ENCODE peak calls at places on chromosomes 2 and 18, in four cellular contexts. One of them, this sample, is unnamed.

GRCh38 chr2:134290363-134290762 is 36.5 kb downstream of the MGAT5 start:
- DNase-seq in transverse colon: no peak
- DNase-seq in stomach: no peak
- DNase-seq in GM23338: no peak
- DNase-seq in this sample: no peak

GRCh38 chr2:50878256-50878655 is 153.7 kb downstream of the NRXN1 start:
- DNase-seq in stomach: no peak
- DNase-seq in GM23338: no peak
- DNase-seq in transverse colon: no peak
- DNase-seq in this sample: no peak

GRCh38 chr18:67318651-67319050 is 197.9 kb downstream of the DSEL start:
- DNase-seq in GM23338: no peak
- DNase-seq in transverse colon: no peak
- DNase-seq in stomach: no peak
- DNase-seq in this sample: no peak

GRCh38 chr18:58268849-58269248 is 224.8 kb downstream of the NEDD4L start:
- DNase-seq in transverse colon: no peak
- DNase-seq in GM23338: no peak
- DNase-seq in stomach: no peak
- DNase-seq in this sample: no peak

GRCh38 chr18:22694954-22695353 is 238.2 kb upstream of the RBBP8 start:
- DNase-seq in transverse colon: no peak
- DNase-seq in GM23338: peak; percentile 10
- DNase-seq in stomach: no peak
- DNase-seq in this sample: no peak

GRCh38 chr2:109174214-109174613 is 45.2 kb downstream of the SH3RF3 start:
- DNase-seq in GM23338: no peak
- DNase-seq in transverse colon: no peak
- DNase-seq in stomach: no peak
- DNase-seq in this sample: no peak

GRCh38 chr2:176414641-176415040 is 145.4 kb downstream of the MTX2 start:
- DNase-seq in GM23338: no peak
- DNase-seq in transverse colon: no peak
- DNase-seq in stomach: no peak
- DNase-seq in this sample: no peak

GRCh38 chr2:8756230-8756629 is 74.4 kb downstream of the ID2 start:
- DNase-seq in stomach: no peak
- DNase-seq in GM23338: no peak
- DNase-seq in transverse colon: no peak
- DNase-seq in this sample: no peak

GRCh38 chr2:137957033-137957432 is 7.2 kb upstream of the HNMT start:
- DNase-seq in transverse colon: no peak
- DNase-seq in stomach: no peak
- DNase-seq in GM23338: no peak
- DNase-seq in this sample: no peak

GRCh38 chr2:180016937-180017336 is 9.8 kb upstream of the CWC22 start:
- DNase-seq in transverse colon: no peak
- DNase-seq in stomach: no peak
- DNase-seq in GM23338: no peak
- DNase-seq in this sample: no peak

GRCh38 chr2:137910641-137911040 is 53.6 kb upstream of the HNMT start:
- DNase-seq in GM23338: peak; percentile 38
- DNase-seq in transverse colon: no peak
- DNase-seq in stomach: no peak
- DNase-seq in this sample: no peak

GRCh38 chr18:1014951-1015627 is 110.4 kb downstream of the ADCYAP1 start:
- DNase-seq in transverse colon: no peak
- DNase-seq in stomach: no peak
- DNase-seq in GM23338: peak; percentile 87
- DNase-seq in this sample: no peak

GRCh38 chr18:1018211-1018651 is 113.6 kb downstream of the ADCYAP1 start:
- DNase-seq in transverse colon: no peak
- DNase-seq in stomach: no peak
- DNase-seq in GM23338: no peak
- DNase-seq in this sample: no peak

GRCh38 chr18:1017227-1017626 is 112.6 kb downstream of the ADCYAP1 start:
- DNase-seq in transverse colon: no peak
- DNase-seq in stomach: no peak
- DNase-seq in GM23338: no peak
- DNase-seq in this sample: no peak

GRCh38 chr18:1015777-1016176 is 111.1 kb downstream of the ADCYAP1 start:
- DNase-seq in transverse colon: no peak
- DNase-seq in stomach: no peak
- DNase-seq in GM23338: no peak
- DNase-seq in this sample: no peak

GRCh38 chr18:1017679-1018078 is 113.0 kb downstream of the ADCYAP1 start:
- DNase-seq in transverse colon: no peak
- DNase-seq in GM23338: peak; percentile 45
- DNase-seq in stomach: no peak
- DNase-seq in this sample: no peak
- TF ChIP-seq POLR2AphosphoS5 in transverse colon: no peak
- TF ChIP-seq POLR2AphosphoS5 in GM23338: peak; percentile 45
- TF ChIP-seq POLR2AphosphoS5 in stomach: no peak
- TF ChIP-seq POLR2AphosphoS5 in this sample: no peak

DNA sequence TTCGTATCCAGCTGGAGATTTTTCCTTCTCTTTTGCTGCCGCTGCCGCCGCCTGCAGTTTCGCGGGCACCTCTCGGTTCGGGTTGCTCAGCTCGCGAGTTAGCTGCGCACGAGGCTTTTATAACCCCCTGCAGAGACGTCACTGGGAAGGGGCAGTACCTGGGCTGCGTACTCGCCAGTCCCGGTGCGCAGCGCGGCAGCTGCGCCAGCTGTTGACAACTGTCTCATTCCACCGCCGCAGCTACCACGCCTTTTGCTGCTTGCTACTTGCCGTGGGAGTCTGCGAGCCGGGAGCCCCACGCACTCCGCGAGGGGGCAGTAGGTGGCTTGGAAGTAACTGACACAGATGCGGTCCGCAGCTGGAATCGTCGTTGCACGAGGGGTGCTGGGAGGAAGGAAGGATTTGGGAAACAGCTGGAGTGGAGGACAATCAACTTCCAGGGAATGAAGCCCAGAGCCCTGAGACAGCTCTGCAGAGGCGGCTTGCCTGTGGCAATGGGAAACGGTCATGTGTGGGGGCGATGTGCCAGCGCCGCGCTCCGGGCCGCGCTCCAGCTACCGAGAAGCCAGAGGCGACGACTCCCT is at the start of gene TACR1:
- DNase-seq in transverse colon: peak; percentile 50
- DNase-seq in GM23338: peak; percentile 84
- DNase-seq in stomach: peak; percentile 61
- DNase-seq in this sample: peak; percentile 32
- TF ChIP-seq POLR2AphosphoS5 in transverse colon: no peak
- TF ChIP-seq POLR2AphosphoS5 in GM23338: no peak
- TF ChIP-seq POLR2AphosphoS5 in stomach: no peak
- TF ChIP-seq POLR2AphosphoS5 in this sample: no peak

GRCh38 chr18:62486290-62486964 is 36.4 kb upstream of the ZCCHC2 start:
- DNase-seq in transverse colon: peak; percentile 41
- DNase-seq in GM23338: no peak
- DNase-seq in stomach: peak; percentile 44
- DNase-seq in this sample: no peak

GRCh38 chr18:62480927-62481326 is 41.9 kb upstream of the ZCCHC2 start:
- DNase-seq in GM23338: no peak
- DNase-seq in stomach: no peak
- DNase-seq in transverse colon: no peak
- DNase-seq in this sample: no peak

GRCh38 chr18:62484941-62485340 is 37.9 kb upstream of the ZCCHC2 start:
- DNase-seq in stomach: no peak
- DNase-seq in transverse colon: no peak
- DNase-seq in GM23338: no peak
- DNase-seq in this sample: no peak

GRCh38 chr18:62487161-62487560 is 35.7 kb upstream of the ZCCHC2 start:
- DNase-seq in GM23338: no peak
- DNase-seq in stomach: no peak
- DNase-seq in transverse colon: no peak
- DNase-seq in this sample: no peak

GRCh38 chr18:62485684-62486083 is 37.1 kb upstream of the ZCCHC2 start:
- DNase-seq in transverse colon: no peak
- DNase-seq in GM23338: no peak
- DNase-seq in stomach: peak; percentile 42
- DNase-seq in this sample: peak; percentile 30
- TF ChIP-seq POLR2AphosphoS5 in transverse colon: no peak
- TF ChIP-seq POLR2AphosphoS5 in GM23338: no peak
- TF ChIP-seq POLR2AphosphoS5 in stomach: no peak
- TF ChIP-seq POLR2AphosphoS5 in this sample: no peak

DNA sequence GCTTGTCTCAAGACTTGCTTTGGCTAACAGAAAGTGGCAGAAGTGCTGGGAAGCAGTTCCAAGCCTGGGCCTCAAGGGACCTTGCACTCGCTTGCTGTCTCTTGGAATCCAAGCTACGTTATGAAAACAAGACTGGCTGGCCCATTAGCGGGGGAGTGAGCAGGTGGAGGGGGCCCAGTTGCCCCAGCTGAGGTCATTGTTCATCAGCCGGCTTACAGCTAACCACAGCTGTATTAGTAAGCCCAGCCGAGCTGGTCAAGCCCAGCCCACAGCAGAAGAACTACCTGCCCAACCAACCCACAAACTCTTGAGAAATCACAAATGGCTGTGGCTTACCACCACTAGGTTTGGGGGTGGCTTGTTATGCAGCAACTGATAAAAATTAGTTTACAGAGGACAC is 63.1 kb downstream of the MARCO start:
- DNase-seq in transverse colon: no peak
- DNase-seq in GM23338: no peak
- DNase-seq in stomach: no peak
- DNase-seq in this sample: no peak
- TF ChIP-seq POLR2AphosphoS5 in transverse colon: no peak
- TF ChIP-seq POLR2AphosphoS5 in GM23338: no peak
- TF ChIP-seq POLR2AphosphoS5 in stomach: no peak
- TF ChIP-seq POLR2AphosphoS5 in this sample: no peak

GRCh38 chr2:152499921-152500320 is 164.9 kb downstream of the FMNL2 start:
- DNase-seq in stomach: no peak
- DNase-seq in GM23338: no peak
- DNase-seq in transverse colon: no peak
- DNase-seq in this sample: no peak
- TF ChIP-seq POLR2AphosphoS5 in stomach: no peak
- TF ChIP-seq POLR2AphosphoS5 in GM23338: no peak
- TF ChIP-seq POLR2AphosphoS5 in transverse colon: peak; percentile 24
- TF ChIP-seq POLR2AphosphoS5 in this sample: no peak

GRCh38 chr2:171995586-171995985 is 4.2 kb upstream of the METAP1D start:
- DNase-seq in GM23338: no peak
- DNase-seq in transverse colon: no peak
- DNase-seq in stomach: no peak
- DNase-seq in this sample: no peak

GRCh38 chr2:171999125-171999524 is 628 bp upstream of the METAP1D start:
- DNase-seq in transverse colon: no peak
- DNase-seq in stomach: no peak
- DNase-seq in GM23338: peak; percentile 23
- DNase-seq in this sample: no peak

GRCh38 chr2:172000696-172001361 is 1.1 kb downstream of the METAP1D start:
- DNase-seq in stomach: no peak
- DNase-seq in GM23338: no peak
- DNase-seq in transverse colon: no peak
- DNase-seq in this sample: no peak

GRCh38 chr2:171996021-171996420 is 3.7 kb upstream of the METAP1D start:
- DNase-seq in stomach: no peak
- DNase-seq in GM23338: no peak
- DNase-seq in transverse colon: no peak
- DNase-seq in this sample: no peak

DNA sequence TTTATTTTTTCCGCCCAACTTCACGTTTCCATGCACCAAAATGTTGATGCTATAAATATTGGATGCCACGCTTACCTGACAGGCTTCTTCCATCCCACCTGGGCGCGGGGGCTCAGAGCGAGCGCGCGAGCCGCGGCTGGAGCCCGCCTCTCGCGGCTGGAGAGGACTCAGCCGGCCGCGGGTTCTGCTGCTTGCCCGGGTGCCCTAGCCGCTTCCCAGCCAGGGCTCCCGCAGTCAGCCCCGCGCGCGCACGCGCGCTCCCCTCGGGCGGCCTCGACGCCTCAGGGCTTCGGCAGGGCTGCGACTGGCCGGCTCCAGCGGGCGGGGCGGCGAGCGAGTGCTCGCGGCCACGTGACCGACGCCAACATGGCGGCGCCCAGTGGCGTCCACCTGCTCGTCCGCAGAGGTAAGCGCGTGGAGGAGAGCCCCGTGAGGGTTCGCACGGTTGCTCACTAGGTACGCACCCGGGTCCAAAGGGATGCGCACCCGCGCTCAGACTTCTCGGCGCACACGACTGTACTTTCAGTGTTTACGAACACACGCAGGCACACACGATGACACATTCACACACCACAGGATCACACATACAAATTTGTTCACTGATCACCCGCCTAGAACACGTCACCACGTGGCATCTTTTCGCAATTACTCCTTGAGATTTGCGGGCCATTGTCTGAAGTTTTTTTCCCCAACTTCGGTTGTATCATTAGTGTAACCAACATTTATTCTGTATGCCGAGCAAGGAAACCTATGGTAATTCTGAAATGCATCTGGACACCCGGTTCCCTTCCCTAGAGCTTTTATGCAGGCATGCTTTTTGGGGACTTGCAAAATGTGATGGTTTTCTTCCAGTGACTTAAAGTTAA is at the start of gene METAP1D:
- DNase-seq in transverse colon: peak; percentile 92
- DNase-seq in stomach: peak; percentile 92
- DNase-seq in GM23338: peak; percentile 95
- DNase-seq in this sample: peak; percentile 83
- TF ChIP-seq POLR2AphosphoS5 in transverse colon: peak; percentile 64
- TF ChIP-seq POLR2AphosphoS5 in stomach: peak; percentile 68
- TF ChIP-seq POLR2AphosphoS5 in GM23338: peak; percentile 83
- TF ChIP-seq POLR2AphosphoS5 in this sample: peak; percentile 74

DNA sequence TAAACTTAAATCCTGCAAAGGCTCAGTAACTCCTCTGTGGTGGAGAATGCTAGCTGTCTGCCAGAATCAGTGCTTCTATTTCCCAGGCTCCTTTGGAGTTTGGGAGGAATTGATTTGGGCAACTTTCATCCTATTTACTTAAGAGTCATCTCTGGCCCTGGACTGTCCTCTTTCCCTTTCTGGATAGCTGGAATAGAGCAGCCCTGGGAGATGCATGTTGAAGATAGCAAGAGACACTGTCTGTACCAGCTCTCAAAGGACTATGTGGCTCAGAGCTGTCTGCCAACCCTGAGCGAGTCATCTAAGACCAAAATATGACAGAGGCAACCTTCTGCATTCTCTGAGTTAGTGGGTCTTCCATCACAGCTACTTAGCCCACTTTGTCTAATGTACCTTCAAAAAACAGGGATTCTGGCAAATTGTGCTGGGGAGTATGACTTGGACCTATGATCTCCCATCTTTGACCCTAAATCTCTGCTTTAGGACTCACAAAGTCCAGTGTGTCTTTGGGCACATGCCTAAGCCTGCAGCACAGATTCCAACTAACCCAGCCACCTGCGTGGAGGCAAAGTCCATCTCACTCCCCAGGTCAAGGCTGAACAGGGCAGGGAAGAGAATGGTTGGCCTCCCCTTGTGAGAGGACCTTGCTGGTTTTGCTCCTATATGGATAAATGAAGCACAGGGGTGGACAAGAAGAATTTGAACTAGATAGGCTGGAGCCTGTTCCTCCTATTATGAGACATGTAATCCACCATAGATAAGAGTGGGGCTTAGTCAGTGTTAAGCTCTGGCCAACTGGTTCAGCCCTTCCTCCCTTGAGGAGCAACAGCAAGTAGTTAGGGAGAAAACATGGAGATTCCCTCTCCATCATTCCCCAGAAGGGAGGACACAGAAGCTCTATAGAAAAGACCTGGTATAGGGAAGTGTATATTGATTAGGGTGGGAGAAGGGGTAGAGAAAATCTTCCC is 99.1 kb upstream of the PELI1 start:
- DNase-seq in transverse colon: no peak
- DNase-seq in GM23338: no peak
- DNase-seq in stomach: no peak
- DNase-seq in this sample: no peak
- TF ChIP-seq POLR2AphosphoS5 in transverse colon: no peak
- TF ChIP-seq POLR2AphosphoS5 in GM23338: no peak
- TF ChIP-seq POLR2AphosphoS5 in stomach: no peak
- TF ChIP-seq POLR2AphosphoS5 in this sample: no peak

This sample was measured in prostate gland.